ENCODE peak calls at places on chromosomes 11 and 22, in seven cellular contexts. C is esophagus muscularis mucosa, V is K562, Z is thyroid gland, U is breast epithelium, G is heart left ventricle, E is prostate gland. A is an unnamed sample. For H3K36me3, the result is how much of the 10 kb centered on the place peaks cover.

GRCh38 chr11:92703431-92703830 is 266.0 kb upstream of the MTNR1B start:
- DNase-seq in E (no peak), Z (no peak), U (no peak), C (no peak), G (no peak), V (no peak), A (no peak)

GRCh38 chr11:13126430-13126829 is 117.3 kb downstream of the RASSF10 start:
- DNase-seq in V (no peak), E (no peak), G (no peak), U (no peak), C (peak), Z (peak), A (no peak)

GRCh38 chr11:61907871-61908729 is 9.3 kb downstream of the RAB3IL1 start:
- DNase-seq in Z (no peak), C (no peak), E (no peak), U (no peak), G (no peak), V (no peak), A (no peak)

GRCh38 chr22:18968011-18968749 is 32.1 kb upstream of the PRODH start:
- DNase-seq in Z (peak), V (peak), E (no peak), C (no peak), U (no peak), G (peak), A (peak)

GRCh38 chr11:64787526-64788320 is 9.4 kb upstream of the SF1 start:
- DNase-seq in E (peak), G (peak), Z (peak), U (peak), V (peak), C (peak), A (peak)

GRCh38 chr11:44727114-44727372 is 281 bp downstream of the TSPAN18 start:
- DNase-seq in G (no peak), E (no peak), U (no peak), V (no peak), Z (no peak), C (no peak), A (no peak)

GRCh38 chr22:20027966-20028854 is 7.3 kb downstream of the TANGO2 start:
- DNase-seq in E (no peak), C (no peak), U (no peak), G (no peak), Z (no peak), V (no peak), A (no peak)

GRCh38 chr11:111539426-111540113 is 950 bp upstream of the LAYN start:
- DNase-seq in Z (peak), E (no peak), C (no peak), V (no peak), G (no peak), U (no peak), A (no peak)

GRCh38 chr11:114317738-114318137 is 21.5 kb downstream of the NNMT start:
- DNase-seq in U (no peak), C (peak), V (no peak), Z (peak), G (peak), E (no peak), A (peak)

GRCh38 chr11:69178819-69179482 is 23.2 kb downstream of the SMIM38 start:
- DNase-seq in V (no peak), G (no peak), Z (no peak), U (no peak), C (no peak), E (no peak), A (no peak)

GRCh38 chr11:65116370-65117205 is 913 bp downstream of the ZNHIT2 start:
- DNase-seq in U (no peak), Z (peak), G (no peak), E (no peak), C (no peak), V (peak), A (peak)

GRCh38 chr11:134252539-134253188 is 488 bp downstream of the THYN1 start:
- DNase-seq in C (no peak), V (no peak), E (no peak), Z (peak), U (no peak), G (peak), A (peak)

GRCh38 chr11:76792505-76793264 is 9.5 kb downstream of the TSKU start:
- DNase-seq in Z (no peak), V (no peak), E (no peak), U (no peak), G (no peak), C (no peak), A (no peak)

GRCh38 chr11:26599421-26599820 is 27.4 kb upstream of the MUC15 start:
- DNase-seq in G (no peak), U (no peak), E (no peak), C (no peak), Z (no peak), V (no peak), A (no peak)

GRCh38 chr22:24588756-24589481 is 4.0 kb downstream of the LRRC75B start:
- DNase-seq in U (no peak), C (no peak), G (no peak), E (no peak), V (no peak), Z (no peak), A (no peak)

GRCh38 chr11:134040386-134041297 is 28.2 kb upstream of the JAM3 start:
- DNase-seq in C (no peak), V (no peak), U (no peak), Z (no peak), E (no peak), G (no peak), A (no peak)

GRCh38 chr11:22192642-22193347 is at the start of gene ANO5:
- DNase-seq in U (peak), E (peak), Z (peak), C (no peak), G (peak), V (peak), A (peak)

GRCh38 chr11:2471048-2471803 is 26.4 kb downstream of the KCNQ1 start:
- DNase-seq in Z (no peak), C (peak), G (no peak), V (no peak), E (no peak), U (no peak), A (no peak)

GRCh38 chr11:22115470-22116037 is 77.3 kb upstream of the ANO5 start:
- DNase-seq in E (no peak), U (no peak), G (no peak), Z (no peak), C (no peak), V (no peak), A (no peak)

GRCh38 chr11:82924522-82925224 is 23.1 kb downstream of the DDIAS start:
- DNase-seq in E (no peak), U (no peak), V (no peak), Z (no peak), G (no peak), C (no peak), A (no peak)

GRCh38 chr22:48152916-48153315 is 1390.5 kb downstream of the TBC1D22A start:
- DNase-seq in G (no peak), Z (no peak), E (no peak), U (no peak), C (no peak), V (no peak), A (no peak)

GRCh38 chr11:33471541-33471940 is 214.4 kb downstream of the HIPK3 start:
- DNase-seq in G (no peak), Z (no peak), U (no peak), E (no peak), C (no peak), V (no peak), A (no peak)

GRCh38 chr22:33656808-33657628 is 263.3 kb downstream of the LARGE1 start:
- DNase-seq in V (no peak), Z (no peak), E (no peak), U (no peak), G (no peak), C (no peak), A (no peak)

GRCh38 chr11:72224587-72225410 is at the start of gene INPPL1:
- DNase-seq in C (no peak), Z (peak), V (peak), E (peak), U (no peak), G (peak), A (peak)

GRCh38 chr11:6736495-6737121 is 35.2 kb downstream of the OR2AG2 start:
- DNase-seq in V (no peak), E (no peak), G (no peak), Z (no peak), U (no peak), C (no peak), A (no peak)

GRCh38 chr11:6734616-6735015 is 37.2 kb downstream of the OR2AG2 start:
- DNase-seq in E (no peak), C (no peak), V (no peak), Z (no peak), U (no peak), G (no peak), A (no peak)

GRCh38 chr11:6735306-6735705 is 36.5 kb downstream of the OR2AG2 start:
- DNase-seq in V (no peak), Z (no peak), U (no peak), C (no peak), G (no peak), E (no peak), A (no peak)

GRCh38 chr11:6737872-6738466 is 33.8 kb downstream of the OR2AG2 start:
- DNase-seq in G (no peak), V (peak), C (no peak), E (no peak), Z (peak), U (no peak), A (peak)

DNA sequence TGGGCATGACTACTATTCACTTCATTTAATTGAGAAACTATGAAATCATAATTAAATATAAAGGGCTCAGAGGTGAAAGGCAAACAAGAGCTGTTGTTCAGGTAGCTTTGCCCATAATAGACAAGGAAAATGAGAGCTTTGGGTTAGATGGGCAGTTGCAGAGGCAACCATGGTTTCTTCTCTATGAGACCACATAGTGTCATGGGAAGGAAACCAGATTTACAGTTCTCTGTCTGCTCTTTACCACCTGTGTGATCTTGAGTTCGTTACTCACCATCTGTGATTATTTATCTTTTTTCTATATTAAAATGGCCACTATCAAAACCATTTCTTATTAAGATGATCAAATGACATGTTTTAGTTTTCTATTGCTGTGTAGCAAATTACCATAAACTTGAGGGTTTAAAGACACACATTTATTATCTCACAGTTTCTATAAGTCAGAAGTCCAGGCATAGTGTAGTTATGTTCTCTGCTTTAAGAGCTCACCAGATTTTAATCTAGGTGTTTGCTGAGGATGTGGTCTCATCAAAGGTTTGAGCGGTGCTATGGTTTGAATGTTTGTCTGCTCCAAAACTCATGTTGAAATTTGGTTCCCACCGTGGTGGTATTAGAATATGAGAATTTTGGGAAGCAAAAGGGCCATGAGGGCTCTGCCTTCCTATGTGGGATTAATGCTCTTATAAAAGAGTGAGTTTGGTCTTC is 38.3 kb downstream of the OR2AG2 start:
- DNase-seq in E (no peak), Z (no peak), G (no peak), C (no peak), V (no peak), U (no peak), A (no peak)
- H3K36me3 ChIP-seq in E (under half), Z (under half), G (under half), C (under half), V (under half), U (under half), A (under half)

DNA sequence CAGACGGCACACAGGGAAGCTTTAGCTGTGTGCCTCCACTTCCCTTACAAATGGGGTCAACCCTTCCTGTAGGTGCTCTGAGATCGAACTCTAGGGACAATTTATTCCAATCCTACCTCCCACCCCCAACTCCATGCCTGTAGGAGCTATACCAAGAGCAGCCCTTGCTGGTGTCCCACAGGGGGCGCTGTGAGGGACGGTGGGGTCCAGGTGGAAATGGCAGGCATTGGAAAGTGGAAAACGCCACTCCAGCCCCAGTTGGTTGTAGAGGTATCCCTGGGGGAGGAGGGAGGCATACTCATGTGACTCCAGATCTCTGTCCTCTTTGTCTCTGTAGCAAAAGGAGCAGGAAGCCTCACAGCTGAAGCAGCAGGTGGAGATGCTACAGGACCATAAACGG is 161.3 kb downstream of the MYO18B start:
- DNase-seq in V (peak), U (no peak), G (no peak), C (no peak), Z (no peak), E (no peak), A (no peak)
- TF ChIP-seq CTCF in V (peak), U (no peak), G (peak), C (no peak), Z (no peak), E (no peak), A (no peak)

DNA sequence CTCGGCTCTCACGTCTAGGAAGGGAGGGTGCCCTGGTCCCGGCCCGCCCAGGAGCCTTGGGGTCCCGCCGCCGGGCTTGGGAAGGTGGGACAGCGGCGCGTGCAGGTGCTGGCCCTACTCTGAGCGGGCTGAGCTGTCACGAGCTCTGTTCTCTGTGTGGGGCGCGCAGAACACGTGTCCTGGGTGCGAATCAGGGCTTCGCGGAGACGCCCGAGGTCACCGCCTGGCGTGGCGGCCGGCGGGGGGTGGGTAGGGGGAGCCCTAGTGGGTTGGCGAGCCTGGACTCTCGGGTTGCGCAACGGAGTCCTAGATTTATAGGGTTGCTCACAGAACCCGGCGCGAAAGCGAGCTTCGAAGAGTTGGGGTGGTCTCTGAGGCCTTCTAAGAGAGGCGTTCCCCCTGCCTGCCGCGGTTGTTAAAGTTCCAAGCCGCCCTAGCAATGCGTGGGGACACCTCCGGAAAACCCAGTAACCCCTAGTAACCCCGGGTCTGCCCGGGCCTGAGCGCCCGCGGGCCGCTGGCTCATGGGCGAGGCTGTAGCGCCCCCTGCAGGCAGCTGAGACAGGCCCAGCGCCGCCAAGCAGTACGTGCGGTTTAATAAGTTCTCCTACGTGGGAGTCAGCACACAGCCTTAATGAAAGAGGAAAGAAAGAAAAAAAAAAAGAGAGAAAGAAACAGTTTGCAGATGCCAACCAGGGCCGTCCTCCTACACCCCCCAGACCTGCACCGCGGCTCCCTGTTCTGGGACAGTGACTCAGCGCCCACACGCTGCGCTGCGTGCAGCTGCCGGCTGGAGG is 2.7 kb downstream of the ADM start:
- DNase-seq in C (peak), E (peak), G (peak), V (peak), Z (peak), U (peak), A (peak)
- TF ChIP-seq POLR2A in C (no peak), E (peak), G (peak), V (no peak), Z (no peak), U (no peak), A (no peak)

DNA sequence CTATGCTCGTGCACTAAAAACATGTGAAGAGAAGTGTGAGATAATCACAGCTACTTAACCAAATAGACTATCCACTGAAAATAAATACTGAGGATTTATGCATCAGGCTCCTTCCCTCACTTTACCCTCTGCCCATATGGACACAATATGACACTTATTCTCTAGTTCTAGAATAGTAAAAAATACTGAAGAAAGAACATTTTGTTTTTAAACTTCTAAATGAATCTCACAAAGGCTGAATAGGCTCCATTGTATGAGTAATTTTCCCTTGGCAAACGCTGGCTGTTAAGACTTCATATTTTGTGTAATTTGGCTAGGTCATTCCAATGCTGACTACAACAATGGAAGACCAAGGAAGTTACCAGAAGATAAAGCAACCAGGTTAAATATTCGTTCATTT is 9.9 kb downstream of the HPS5 start:
- DNase-seq in E (no peak), C (no peak), G (no peak), V (no peak), Z (no peak), U (no peak), A (no peak)
- H3K36me3 ChIP-seq in E (under half), C (under half), G (under half), V (half or more), Z (under half), U (under half), A (under half)

GRCh38 chr22:39520054-39520873 is at the start of gene ATF4:
- DNase-seq in G (peak), C (peak), V (peak), Z (peak), U (peak), E (peak), A (peak)

GRCh38 chr22:39520874-39521857 is 804 bp downstream of the ATF4 start:
- DNase-seq in U (peak), G (peak), E (peak), Z (peak), C (peak), V (peak), A (peak)

GRCh38 chr22:39518124-39518786 is 2.1 kb upstream of the ATF4 start:
- DNase-seq in C (no peak), E (no peak), V (no peak), G (no peak), U (no peak), Z (peak), A (no peak)

GRCh38 chr22:39518996-39519680 is 1.2 kb upstream of the ATF4 start:
- DNase-seq in U (no peak), E (no peak), G (no peak), C (no peak), V (no peak), Z (peak), A (no peak)

DNA sequence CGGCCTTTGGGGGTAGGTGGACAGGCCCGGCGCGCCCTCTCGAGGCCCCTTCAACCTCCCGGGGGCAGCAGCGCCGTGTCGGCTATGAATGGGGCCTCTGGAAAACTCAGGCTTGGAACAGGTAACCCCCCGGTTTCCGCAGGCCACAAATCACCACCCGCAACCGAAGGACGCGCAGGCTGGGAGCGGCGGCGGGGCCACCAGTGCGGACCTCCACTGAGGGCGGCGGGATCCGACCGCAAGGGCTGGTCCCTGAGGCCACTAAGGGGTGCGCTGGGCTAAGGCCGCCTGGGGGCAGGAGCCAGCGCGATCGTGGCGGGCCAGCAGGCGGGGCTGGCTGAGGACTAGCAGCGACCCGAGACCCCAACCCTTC is 695 bp upstream of the ATF4 start:
- DNase-seq in U (no peak), V (no peak), G (peak), C (no peak), Z (peak), E (peak), A (peak)
- TF ChIP-seq CTCF in U (peak), V (peak), G (peak), C (peak), Z (no peak), E (peak), A (peak)

A was measured in testis.